ENCODE peak calls at places on chromosomes 6 and 20, in six cellular contexts. E is lower lobe of right lung, Q is astrocyte, W is IMR-90, J is tibial artery, X is HCT116. K is an unnamed sample. For H3K27me3, the result is how much of the 10 kb centered on the place peaks cover.

GRCh38 chr20:55160022-55160421 is 684.6 kb downstream of the DOK5 start:
- DNase-seq in J (no peak), W (no peak), E (no peak), Q (peak), X (no peak), K (peak)

GRCh38 chr6:45054610-45055009 is 273.5 kb upstream of the RUNX2 start:
- DNase-seq in X (no peak), W (no peak), Q (peak), E (no peak), J (no peak), K (no peak)

GRCh38 chr20:47278907-47279348 is 77.6 kb downstream of the ZMYND8 start:
- DNase-seq in X (peak), W (peak), Q (peak), E (no peak), J (no peak), K (no peak)

GRCh38 chr6:42564496-42564890 is 664 bp downstream of the UBR2 start:
- DNase-seq in E (no peak), Q (no peak), X (no peak), J (no peak), W (no peak), K (no peak)

GRCh38 chr20:41617059-41617921 is 887 bp downstream of the CHD6 start:
- DNase-seq in E (peak), W (peak), Q (peak), J (peak), X (no peak), K (no peak)

GRCh38 chr20:43508106-43508505 is 609 bp downstream of the L3MBTL1 start:
- DNase-seq in E (no peak), W (no peak), J (no peak), Q (no peak), X (no peak), K (no peak)

GRCh38 chr20:49700411-49701185 is 13.1 kb downstream of the B4GALT5 start:
- DNase-seq in X (peak), W (peak), E (no peak), J (no peak), Q (peak), K (no peak)

GRCh38 chr6:132443206-132443605 is 41.9 kb upstream of the MOXD1 start:
- DNase-seq in Q (peak), J (no peak), E (no peak), W (peak), X (no peak), K (peak)

GRCh38 chr20:61951695-61952533 is 113.8 kb downstream of the TAF4 start:
- DNase-seq in E (peak), Q (peak), X (no peak), J (peak), W (peak), K (no peak)

GRCh38 chr6:55175778-55176084 is 1.4 kb downstream of the HCRTR2 start:
- DNase-seq in Q (no peak), W (no peak), E (no peak), J (no peak), X (no peak), K (no peak)

GRCh38 chr6:163255265-163255664 is 159.3 kb upstream of the QKI start:
- DNase-seq in W (no peak), X (no peak), Q (no peak), J (no peak), E (no peak), K (no peak)

GRCh38 chr20:63360850-63361497 is at the start of gene CHRNA4:
- DNase-seq in J (no peak), W (no peak), Q (no peak), E (no peak), X (no peak), K (no peak)

GRCh38 chr6:111663232-111663631 is 57.6 kb upstream of the TRAF3IP2 start:
- DNase-seq in Q (no peak), X (no peak), W (no peak), J (peak), E (no peak), K (no peak)

GRCh38 chr20:57957397-57958049 is 247.7 kb upstream of the PMEPA1 start:
- DNase-seq in X (no peak), Q (peak), E (no peak), J (no peak), W (no peak), K (peak)

GRCh38 chr6:87237804-87238203 is 82.4 kb downstream of the ZNF292 start:
- DNase-seq in Q (peak), X (peak), W (peak), J (no peak), E (no peak), K (peak)

GRCh38 chr6:43968110-43968965 is 158.9 kb downstream of the MRPL14 start:
- DNase-seq in E (no peak), X (no peak), W (no peak), J (no peak), Q (no peak), K (no peak)

GRCh38 chr6:90382760-90383159 is 86.1 kb upstream of the BACH2 start:
- DNase-seq in Q (no peak), J (no peak), X (no peak), W (no peak), E (no peak), K (no peak)

GRCh38 chr6:16369989-16370388 is 131.6 kb downstream of the GMPR start:
- DNase-seq in X (no peak), E (no peak), J (no peak), W (no peak), Q (no peak), K (no peak)

GRCh38 chr6:148068391-148068790 is 274.2 kb upstream of the SASH1 start:
- DNase-seq in X (no peak), Q (no peak), E (no peak), W (no peak), J (no peak), K (no peak)

GRCh38 chr6:89022747-89023289 is 57.7 kb upstream of the PNRC1 start:
- DNase-seq in J (no peak), E (no peak), W (peak), X (no peak), Q (peak), K (peak)

GRCh38 chr6:56524891-56525703 is 117.6 kb downstream of the DST start:
- DNase-seq in X (no peak), E (no peak), W (peak), J (no peak), Q (peak), K (peak)

GRCh38 chr6:42417641-42418112 is 34.0 kb downstream of the TRERF1 start:
- DNase-seq in X (no peak), W (no peak), Q (peak), E (no peak), J (no peak), K (no peak)

GRCh38 chr6:26249709-26249958 is 115.4 kb upstream of the BTN3A2 start:
- DNase-seq in Q (no peak), E (no peak), W (no peak), X (no peak), J (no peak), K (no peak)
- H3K27me3 ChIP-seq in Q (under half), E (under half), W (under half), X (under half), J (under half), K (under half)

DNA sequence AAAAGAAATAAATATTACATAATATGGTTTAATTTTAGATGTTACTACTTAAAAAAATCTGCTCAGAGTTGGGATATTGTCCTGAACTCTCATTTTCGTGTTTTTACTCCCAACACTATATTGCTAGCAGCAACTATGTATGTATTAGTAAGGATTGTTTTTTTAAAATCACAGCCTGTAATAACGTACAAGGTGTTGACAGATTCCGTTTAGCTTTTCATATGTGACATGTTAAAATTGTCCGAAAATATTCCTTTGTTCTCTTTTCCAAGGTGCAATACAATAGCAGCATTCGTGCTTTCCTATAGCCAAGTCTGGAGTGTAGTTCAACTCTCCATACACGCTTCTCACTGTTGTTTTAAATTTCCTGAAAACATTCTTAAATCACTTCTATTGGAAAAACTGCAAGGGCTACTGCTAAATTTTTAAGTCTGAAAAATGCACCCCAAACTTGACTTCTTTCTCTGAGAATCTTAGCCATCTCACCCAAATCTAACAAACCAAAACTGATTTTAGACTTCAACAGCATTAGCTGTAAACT is 58.9 kb upstream of the HFE start:
- DNase-seq in J (no peak), W (no peak), E (no peak), X (no peak), Q (no peak), K (no peak)
- H3K4me3 ChIP-seq in J (no peak), W (no peak), E (no peak), X (no peak), Q (no peak), K (no peak)

DNA sequence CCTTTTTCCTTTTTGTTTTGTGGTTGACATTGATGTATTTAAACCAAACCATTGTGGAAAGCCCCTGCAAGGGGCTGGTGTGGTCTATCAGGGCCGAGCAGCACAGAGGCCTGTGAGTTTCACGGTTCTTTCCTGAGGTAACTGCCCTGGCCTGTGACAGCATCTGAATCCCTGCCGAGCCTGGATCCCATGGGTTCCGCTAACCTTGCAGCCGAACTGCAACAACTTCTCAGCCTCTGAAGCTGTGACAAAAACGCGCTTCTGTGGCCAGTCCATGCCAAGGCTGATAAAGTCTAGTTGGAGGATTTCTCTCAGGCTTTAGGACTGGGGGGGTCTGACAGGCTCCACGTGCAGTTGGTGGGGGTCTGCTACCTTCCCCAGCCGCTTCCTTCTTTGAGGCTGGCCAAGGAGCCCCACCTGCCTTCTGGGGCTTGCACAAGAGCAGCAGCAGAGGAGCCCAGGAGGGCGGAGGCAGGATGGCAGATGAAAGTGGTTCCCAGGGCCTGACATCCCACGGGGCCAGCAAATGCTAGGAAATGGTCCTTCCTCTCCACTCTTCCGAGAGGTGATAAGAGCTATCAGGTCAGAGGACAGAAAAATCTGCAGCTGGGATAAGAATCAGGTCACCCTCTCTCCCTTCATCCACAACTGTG is 150.9 kb downstream of the PREX1 start:
- DNase-seq in X (no peak), Q (no peak), W (no peak), E (no peak), J (no peak), K (no peak)
- TF ChIP-seq CTCF in X (no peak), Q (no peak), W (no peak), E (no peak), J (no peak), K (no peak)

DNA sequence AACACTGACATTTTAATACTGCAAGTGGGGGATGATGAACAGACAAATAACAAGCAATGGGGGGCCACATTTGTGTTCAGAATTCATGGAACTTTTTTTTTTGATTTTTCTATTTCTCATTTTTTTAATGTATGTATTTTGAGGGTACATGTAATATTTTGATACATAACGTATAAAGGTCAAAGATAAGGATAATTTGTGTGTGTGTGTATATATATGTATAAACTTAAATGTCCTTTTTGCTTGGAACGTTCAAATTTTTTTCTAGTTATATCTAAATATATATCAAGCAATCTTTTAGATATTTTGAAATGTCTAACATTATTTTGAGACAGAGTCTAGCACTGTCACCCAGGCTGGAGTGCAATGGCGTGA is 12.3 kb upstream of the ZNF311 start:
- DNase-seq in E (no peak), J (no peak), Q (no peak), X (no peak), W (no peak), K (no peak)
- H3K27me3 ChIP-seq in E (under half), J (under half), Q (under half), X (under half), W (under half), K (under half)